ENCODE peak calls at places on chromosomes 5 and 9, in eight cellular contexts. Y is spleen, E is fibroblast of villous mesenchyme, J is heart left ventricle, U is adrenal gland, I is HL-60, A is cardiac fibroblast, P is tibial artery. F is an unnamed sample.

GRCh38 chr5:103060414-103060954 is 59.5 kb downstream of the GIN1 start:
- DNase-seq in I (no peak), J (no peak), E (no peak), A (no peak), U (no peak), Y (no peak), P (no peak), F (no peak)

GRCh38 chr9:93299418-93300174 is 115.7 kb downstream of the WNK2 start:
- DNase-seq in E (no peak), P (no peak), Y (peak; percentile 47), A (no peak), I (no peak), U (no peak), J (no peak), F (no peak)

GRCh38 chr5:144035341-144035740 is 135.1 kb downstream of the YIPF5 start:
- DNase-seq in E (no peak), J (no peak), P (no peak), Y (no peak), A (no peak), U (no peak), I (no peak), F (no peak)

GRCh38 chr5:89232139-89232603 is 349.2 kb upstream of the MEF2C start:
- DNase-seq in A (no peak), J (no peak), E (no peak), Y (no peak), I (no peak), U (no peak), P (no peak), F (peak; percentile 4)

GRCh38 chr9:95381243-95381642 is 63.7 kb upstream of the FANCC start:
- DNase-seq in A (peak; percentile 36), J (no peak), U (no peak), I (no peak), Y (no peak), E (peak; percentile 44), P (no peak), F (peak; percentile 60)

GRCh38 chr9:133750927-133751649 is 12.9 kb upstream of the SARDH start:
- DNase-seq in J (no peak), P (no peak), A (no peak), Y (no peak), I (no peak), U (peak; percentile 48), E (no peak), F (no peak)

GRCh38 chr5:6607559-6607936 is 25.3 kb downstream of the NSUN2 start:
- DNase-seq in E (no peak), U (no peak), Y (no peak), J (no peak), P (no peak), A (no peak), I (no peak), F (no peak)

GRCh38 chr5:58322453-58322852 is 137.4 kb downstream of the PLK2 start:
- DNase-seq in U (no peak), E (no peak), P (no peak), J (no peak), A (peak; percentile 53), Y (no peak), I (no peak), F (peak; percentile 8)

GRCh38 chr9:88280816-88281382 is 107.3 kb upstream of the SPIN1 start:
- DNase-seq in A (peak; percentile 10), Y (no peak), U (no peak), E (peak; percentile 12), I (no peak), J (no peak), P (no peak), F (peak; percentile 49)

GRCh38 chr9:109320338-109320733 is 523 bp downstream of the EPB41L4B start:
- DNase-seq in U (no peak), J (no peak), P (no peak), Y (no peak), E (no peak), I (no peak), A (no peak), F (no peak)

GRCh38 chr5:15206133-15206532 is 293.8 kb upstream of the FBXL7 start:
- DNase-seq in J (no peak), E (no peak), U (no peak), A (no peak), Y (no peak), I (no peak), P (no peak), F (no peak)
- TF ChIP-seq CTCF in J (no peak), E (no peak), U (no peak), A (no peak), Y (no peak), I (no peak), P (no peak), F (no peak)

GRCh38 chr5:52674815-52675545 is 112.7 kb upstream of the ITGA1 start:
- DNase-seq in E (peak; percentile 75), I (no peak), Y (no peak), P (no peak), U (no peak), A (peak; percentile 29), J (no peak), F (peak; percentile 96)
- H3K4me3 ChIP-seq in E (peak overlapping the region; percentile 8), I (no peak overlapping the region), Y (no peak overlapping the region), P (no peak overlapping the region), U (no peak overlapping the region), A (no peak overlapping the region), J (no peak overlapping the region), F (no peak overlapping the region)

DNA sequence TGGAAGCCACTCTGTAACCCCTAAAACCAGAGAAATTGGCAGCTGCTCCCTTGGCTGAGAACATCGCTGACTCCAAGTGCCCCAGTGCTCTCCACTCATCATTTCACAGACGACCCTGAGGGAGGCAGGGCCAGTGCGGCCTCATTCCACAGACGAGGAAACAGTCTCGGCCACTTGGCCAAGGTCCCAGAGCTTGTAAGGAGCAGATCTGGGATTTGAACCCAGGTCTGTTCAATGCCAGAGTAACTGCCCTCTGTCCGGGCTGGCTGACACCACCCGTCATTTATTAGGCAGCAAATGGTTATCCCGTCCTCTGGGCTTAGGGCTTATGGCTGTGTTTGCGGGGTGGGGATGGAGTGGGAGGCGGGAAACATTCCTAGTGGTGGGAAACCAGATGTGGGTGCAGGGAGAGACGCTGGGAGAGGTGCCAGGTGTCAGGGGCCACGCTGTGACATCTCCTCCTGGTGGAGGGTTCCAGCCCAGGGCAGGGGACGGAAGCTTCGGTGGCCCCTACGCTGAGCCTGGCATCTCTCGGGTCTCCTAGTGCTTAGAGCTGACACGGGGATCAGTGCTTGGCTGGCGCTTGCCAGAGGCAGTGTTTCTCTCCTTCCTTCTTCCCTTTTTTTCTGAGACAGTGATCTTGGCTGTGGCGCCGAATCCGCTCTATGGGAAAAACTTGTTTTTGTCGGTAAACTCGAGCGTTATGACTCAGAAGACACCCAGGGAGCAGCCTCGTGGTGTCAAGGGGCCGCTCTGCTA is 20.1 kb upstream of the IER5L start:
- DNase-seq in J (peak; percentile 60), U (peak; percentile 68), I (no peak), A (peak; percentile 93), P (peak; percentile 84), E (peak; percentile 94), Y (no peak), F (peak; percentile 90)
- TF ChIP-seq CTCF in J (no peak), U (no peak), I (no peak), A (no peak), P (no peak), E (peak; percentile 9), Y (no peak), F (no peak)

GRCh38 chr9:899440-900184 is 58.1 kb downstream of the DMRT1 start:
- DNase-seq in U (no peak), I (peak; percentile 23), Y (no peak), A (no peak), E (peak; percentile 13), P (no peak), J (no peak), F (no peak)

GRCh38 chr9:893115-893514 is 51.6 kb downstream of the DMRT1 start:
- DNase-seq in J (no peak), Y (no peak), I (no peak), P (no peak), U (no peak), E (no peak), A (no peak), F (no peak)

GRCh38 chr9:892123-892522 is 50.6 kb downstream of the DMRT1 start:
- DNase-seq in A (no peak), U (no peak), E (no peak), Y (no peak), P (no peak), J (no peak), I (no peak), F (no peak)

GRCh38 chr9:893843-894420 is 52.4 kb downstream of the DMRT1 start:
- DNase-seq in U (peak; percentile 83), Y (peak; percentile 76), J (peak; percentile 21), I (peak; percentile 54), E (peak; percentile 42), A (peak; percentile 55), P (peak; percentile 29), F (peak; percentile 71)
- H3K4me3 ChIP-seq in U (peak overlapping the region; percentile 26), Y (no peak overlapping the region), J (no peak overlapping the region), I (no peak overlapping the region), E (no peak overlapping the region), A (no peak overlapping the region), P (no peak overlapping the region), F (no peak overlapping the region)

F was measured in fibroblast of mammary gland.